ENCODE peak calls at places on chromosomes 1 and 21, in five cellular contexts. B, C, Z, I and L are unnamed samples.

GRCh38 chr1:158147396-158148353 is 33.0 kb upstream of the CD1D start:
- DNase-seq in C (no peak), I (no peak), B (no peak), Z (no peak), L (no peak)

GRCh38 chr1:154342836-154343472 is 17.6 kb downstream of the ATP8B2 start:
- DNase-seq in Z (no peak), B (no peak), I (no peak), C (no peak), L (no peak)

GRCh38 chr1:36691374-36691773 is 208.7 kb upstream of the CSF3R start:
- DNase-seq in I (no peak), B (no peak), C (no peak), Z (no peak), L (no peak)

GRCh38 chr1:230067871-230068814 is 1.1 kb downstream of the GALNT2 start:
- DNase-seq in I (no peak), C (peak; percentile 43), Z (peak; percentile 47), B (peak; percentile 41), L (no peak)

GRCh38 chr1:199867601-199868000 is 159.9 kb upstream of the NR5A2 start:
- DNase-seq in C (no peak), Z (no peak), I (no peak), B (peak; percentile 42), L (no peak)

GRCh38 chr1:118486213-118486612 is 301.2 kb upstream of the SPAG17 start:
- DNase-seq in C (no peak), B (no peak), Z (no peak), I (no peak), L (no peak)

GRCh38 chr1:30892251-30892650 is 16.3 kb downstream of the SDC3 start:
- DNase-seq in C (no peak), B (no peak), I (no peak), Z (no peak), L (no peak)

GRCh38 chr1:198575715-198576641 is 35.5 kb upstream of the ATP6V1G3 start:
- DNase-seq in I (no peak), B (peak; percentile 24), Z (no peak), C (no peak), L (no peak)

GRCh38 chr1:213684454-213684853 is 303.3 kb upstream of the PROX1 start:
- DNase-seq in Z (no peak), I (no peak), B (no peak), C (no peak), L (no peak)

GRCh38 chr1:101002551-101002950 is 23.0 kb downstream of the DPH5 start:
- DNase-seq in Z (no peak), I (no peak), C (no peak), B (peak; percentile 58), L (no peak)

GRCh38 chr1:232519186-232519585 is 110.7 kb downstream of the SIPA1L2 start:
- DNase-seq in Z (no peak), I (no peak), C (no peak), B (no peak), L (no peak)

GRCh38 chr1:44050261-44050660 is 19.0 kb upstream of the SLC6A9 start:
- DNase-seq in B (no peak), Z (no peak), I (no peak), C (no peak), L (no peak)

GRCh38 chr1:77605246-77606026 is 77.0 kb downstream of the ZZZ3 start:
- DNase-seq in Z (no peak), C (no peak), I (no peak), B (peak; percentile 78), L (peak; percentile 65)

GRCh38 chr21:32977216-32977615 is 48.5 kb upstream of the OLIG2 start:
- DNase-seq in I (peak; percentile 66), C (no peak), B (no peak), Z (no peak), L (no peak)

GRCh38 chr1:61397915-61398314 is 315.6 kb downstream of the NFIA start:
- DNase-seq in I (no peak), B (peak; percentile 89), C (no peak), Z (no peak), L (no peak)

GRCh38 chr1:209800984-209801834 is 4.7 kb downstream of the IRF6 start:
- DNase-seq in Z (no peak), I (no peak), C (no peak), B (no peak), L (no peak)

GRCh38 chr1:53293123-53293522 is 34.7 kb downstream of the LRP8 start:
- DNase-seq in I (no peak), B (no peak), C (no peak), Z (no peak), L (peak; percentile 43)

GRCh38 chr1:203200059-203200553 is 13.6 kb upstream of the CHI3L1 start:
- DNase-seq in I (no peak), B (peak; percentile 84), C (no peak), Z (no peak), L (peak; percentile 95)

GRCh38 chr1:180230416-180230790 is 339 bp downstream of the LHX4 start:
- DNase-seq in I (no peak), C (no peak), Z (peak; percentile 54), B (no peak), L (no peak)

GRCh38 chr21:35779690-35780570 is 280.4 kb downstream of the SETD4 start:
- DNase-seq in I (no peak), C (no peak), B (peak; percentile 50), Z (no peak), L (peak; percentile 80)

GRCh38 chr21:44846485-44847260 is 26.8 kb downstream of the PTTG1IP start:
- DNase-seq in Z (no peak), I (peak; percentile 94), B (peak; percentile 57), C (no peak), L (no peak)

GRCh38 chr1:158554352-158554751 is at the start of gene OR6Y1:
- DNase-seq in Z (no peak), B (no peak), I (no peak), C (no peak), L (no peak)

GRCh38 chr1:237241038-237241437 is 199.1 kb downstream of the RYR2 start:
- DNase-seq in C (no peak), Z (no peak), I (peak; percentile 12), B (no peak), L (no peak)

GRCh38 chr1:206556748-206557635 is 49.7 kb downstream of the RASSF5 start:
- DNase-seq in B (peak; percentile 27), Z (peak; percentile 73), I (peak; percentile 96), C (peak; percentile 49), L (no peak)

GRCh38 chr1:64495878-64496277 is 25.9 kb downstream of the CACHD1 start:
- DNase-seq in Z (no peak), B (no peak), C (no peak), I (no peak), L (no peak)

GRCh38 chr21:33042812-33043211 is 17.1 kb downstream of the OLIG2 start:
- DNase-seq in B (peak; percentile 79), C (no peak), I (no peak), Z (no peak), L (peak; percentile 81)

GRCh38 chr1:29789221-29789909 is 553.0 kb downstream of the PTPRU start:
- DNase-seq in Z (no peak), I (no peak), C (no peak), B (no peak), L (no peak)

GRCh38 chr1:233638513-233638912 is 24.6 kb downstream of the KCNK1 start:
- DNase-seq in Z (no peak), B (no peak), C (no peak), I (no peak), L (no peak)

GRCh38 chr1:34696230-34696629 is 58.6 kb upstream of the GJB5 start:
- DNase-seq in I (no peak), C (no peak), Z (no peak), B (no peak), L (no peak)

GRCh38 chr1:3027611-3028371 is 6.5 kb downstream of the ACTRT2 start:
- DNase-seq in Z (no peak), B (no peak), I (no peak), C (no peak), L (no peak)

GRCh38 chr1:206738370-206739366 is 31.9 kb upstream of the IL19 start:
- DNase-seq in Z (peak; percentile 38), C (no peak), B (peak; percentile 22), I (no peak), L (no peak)

GRCh38 chr1:25247829-25248754 is 838 bp upstream of the RSRP1 start:
- DNase-seq in C (no peak), I (no peak), B (no peak), Z (no peak), L (no peak)

GRCh38 chr21:38356898-38357297 is 100.1 kb downstream of the KCNJ15 start:
- DNase-seq in C (no peak), I (no peak), B (no peak), Z (no peak), L (no peak)

GRCh38 chr1:30172757-30173156 is 550.6 kb downstream of the MATN1 start:
- DNase-seq in I (peak; percentile 29), Z (no peak), B (no peak), C (no peak), L (no peak)

GRCh38 chr1:198883184-198883583 is 244.3 kb downstream of the PTPRC start:
- DNase-seq in C (no peak), I (no peak), Z (no peak), B (no peak), L (no peak)

GRCh38 chr21:46356494-46357334 is 32.8 kb downstream of the PCNT start:
- DNase-seq in I (no peak), C (no peak), Z (no peak), B (no peak), L (no peak)

GRCh38 chr1:22414244-22414751 is 37.4 kb upstream of the ZBTB40 start:
- DNase-seq in C (no peak), Z (no peak), I (no peak), B (no peak), L (no peak)